ENCODE peak calls at places on chromosomes 11 and 22, in six cellular contexts. A, P, E, M, C and Y are unnamed samples.

GRCh38 chr11:19680824-19681368 is 31.7 kb upstream of the NAV2 start:
- DNase-seq in A (no peak), P (no peak), E (no peak), M (no peak), C (no peak), Y (no peak)

GRCh38 chr22:36852056-36852973 is 8.5 kb upstream of the NCF4 start:
- DNase-seq in A (no peak), P (no peak), E (no peak), M (no peak), C (no peak), Y (no peak)

GRCh38 chr22:45007247-45007945 is 2.4 kb downstream of the PHF21B start:
- DNase-seq in A (no peak), P (no peak), E (no peak), M (peak; percentile 67), C (peak; percentile 70), Y (no peak)

GRCh38 chr11:57501951-57502350 is 13.6 kb downstream of the SLC43A1 start:
- DNase-seq in A (no peak), P (no peak), E (no peak), M (no peak), C (no peak), Y (no peak)

GRCh38 chr11:8354622-8355417 is 91.1 kb upstream of the LMO1 start:
- DNase-seq in A (no peak), P (no peak), E (no peak), M (no peak), C (no peak), Y (peak; percentile 39)

GRCh38 chr11:2928605-2929510 is at the start of gene PHLDA2:
- DNase-seq in A (peak; percentile 76), P (no peak), E (peak; percentile 84), M (no peak), C (peak; percentile 87), Y (peak; percentile 46)

GRCh38 chr11:44424841-44425240 is 114.9 kb upstream of the ALX4 start:
- DNase-seq in A (no peak), P (no peak), E (no peak), M (no peak), C (no peak), Y (no peak)

GRCh38 chr22:41770715-41771452 is 29.6 kb upstream of the CCDC134 start:
- DNase-seq in A (no peak), P (no peak), E (no peak), M (no peak), C (no peak), Y (no peak)

GRCh38 chr11:40293655-40294342 is 1165.7 kb downstream of the LRRC4C start:
- DNase-seq in A (peak; percentile 76), P (peak; percentile 4), E (peak; percentile 45), M (peak; percentile 9), C (peak; percentile 74), Y (no peak)

GRCh38 chr22:49373801-49374226 is 453.9 kb downstream of the BRD1 start:
- DNase-seq in A (peak; percentile 51), P (no peak), E (no peak), M (peak; percentile 2), C (no peak), Y (no peak)

GRCh38 chr11:31325162-31325561 is 44.4 kb downstream of the DCDC1 start:
- DNase-seq in A (no peak), P (peak; percentile 6), E (no peak), M (no peak), C (no peak), Y (no peak)

GRCh38 chr11:118193910-118194566 is 17.6 kb upstream of the SCN2B start:
- DNase-seq in A (no peak), P (no peak), E (no peak), M (no peak), C (no peak), Y (no peak)

GRCh38 chr11:58780578-58780977 is 48.8 kb upstream of the GLYAT start:
- DNase-seq in A (no peak), P (no peak), E (no peak), M (no peak), C (no peak), Y (no peak)

GRCh38 chr22:22210375-22210774 is 34.2 kb upstream of the VPREB1 start:
- DNase-seq in A (no peak), P (no peak), E (no peak), M (no peak), C (no peak), Y (peak; percentile 53)

GRCh38 chr22:37018815-37019308 is 385 bp downstream of the TST start:
- DNase-seq in A (peak; percentile 84), P (peak; percentile 24), E (peak; percentile 91), M (peak; percentile 54), C (peak; percentile 89), Y (no peak)

GRCh38 chr11:33734441-33735165 is 1.6 kb downstream of the CD59 start:
- DNase-seq in A (no peak), P (no peak), E (peak; percentile 43), M (no peak), C (peak; percentile 64), Y (no peak)

GRCh38 chr11:71504526-71504925 is 22.5 kb upstream of the KRTAP5-7 start:
- DNase-seq in A (no peak), P (no peak), E (no peak), M (no peak), C (no peak), Y (no peak)

DNA sequence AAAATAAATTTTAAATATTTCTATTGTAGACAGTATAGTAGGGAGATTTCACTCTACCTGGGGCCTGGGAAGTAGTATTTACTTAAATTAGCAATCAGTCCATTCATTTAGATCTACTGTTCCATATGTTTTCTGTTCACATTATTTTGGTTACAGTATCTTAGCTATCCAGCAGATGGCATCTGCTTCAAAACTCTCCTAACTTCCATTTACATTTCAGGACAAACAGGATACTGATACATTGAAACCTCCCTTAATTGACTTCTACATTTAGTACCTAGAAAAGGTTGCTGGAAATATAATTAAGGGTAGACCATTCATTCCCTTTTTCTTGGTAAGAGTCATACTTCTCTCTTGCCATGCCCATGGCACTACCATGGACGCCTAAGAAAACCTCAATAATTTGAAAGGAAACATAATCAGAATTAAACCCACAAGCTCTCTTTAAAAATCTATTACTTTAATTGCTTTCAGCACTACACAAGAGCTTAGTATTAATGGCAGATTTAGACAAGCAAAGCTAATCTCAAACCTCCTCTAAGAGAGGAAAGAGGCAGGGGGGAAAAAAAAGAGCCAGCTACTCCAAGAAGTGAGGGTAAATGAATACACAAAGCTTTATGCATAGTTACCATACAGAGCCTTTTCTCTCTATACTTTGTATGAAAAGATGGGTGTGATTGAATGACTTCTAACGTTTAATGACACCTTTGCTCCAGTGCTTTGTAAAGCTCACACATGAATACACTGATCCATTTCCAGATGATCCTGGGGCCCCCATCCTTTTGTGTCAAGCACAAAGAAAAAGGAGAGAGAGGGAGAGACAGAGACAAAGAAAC is 131.2 kb upstream of the MTMR2 start:
- DNase-seq in A (no peak), P (no peak), E (no peak), M (no peak), C (no peak), Y (no peak)
- TF ChIP-seq CTCF in A (peak; percentile 63), P (peak; percentile 46), E (peak; percentile 21), M (peak; percentile 86), C (peak; percentile 68), Y (peak; percentile 45)

GRCh38 chr22:29621761-29622526 is 18.5 kb downstream of the NF2 start:
- DNase-seq in A (no peak), P (no peak), E (no peak), M (no peak), C (no peak), Y (no peak)
- H3K4me3 ChIP-seq in A (no peak overlapping the region), P (no peak overlapping the region), E (no peak overlapping the region), M (no peak overlapping the region), C (no peak overlapping the region), Y (no peak overlapping the region)

DNA sequence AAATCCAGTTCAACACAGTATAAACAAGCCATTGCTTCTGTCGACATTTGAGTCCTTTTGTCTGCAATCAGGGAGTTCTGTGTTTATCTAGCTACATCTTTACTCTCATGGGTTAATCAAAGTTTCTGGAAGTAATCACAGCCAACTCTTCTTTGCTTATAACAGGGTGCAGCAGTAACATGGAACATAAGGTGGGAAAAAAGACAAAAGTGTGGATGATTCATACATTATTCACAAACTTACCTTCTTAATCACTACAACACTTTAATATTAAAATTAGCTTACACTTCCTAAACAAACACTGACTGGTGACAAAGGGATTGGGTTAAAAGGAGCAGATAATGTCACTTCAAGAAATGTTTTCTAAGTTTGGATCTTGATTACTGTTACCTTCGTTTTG is 44.7 kb downstream of the SNX19 start:
- DNase-seq in A (no peak), P (no peak), E (no peak), M (no peak), C (no peak), Y (no peak)
- H3K36me3 ChIP-seq in A (peaks cover 37% of the 10 kb centered on the region), P (peaks cover 14% of the 10 kb centered on the region), E (no peaks in the 10 kb centered on the region), M (no peaks in the 10 kb centered on the region), C (peaks cover 52% of the 10 kb centered on the region), Y (peaks cover 14% of the 10 kb centered on the region)

DNA sequence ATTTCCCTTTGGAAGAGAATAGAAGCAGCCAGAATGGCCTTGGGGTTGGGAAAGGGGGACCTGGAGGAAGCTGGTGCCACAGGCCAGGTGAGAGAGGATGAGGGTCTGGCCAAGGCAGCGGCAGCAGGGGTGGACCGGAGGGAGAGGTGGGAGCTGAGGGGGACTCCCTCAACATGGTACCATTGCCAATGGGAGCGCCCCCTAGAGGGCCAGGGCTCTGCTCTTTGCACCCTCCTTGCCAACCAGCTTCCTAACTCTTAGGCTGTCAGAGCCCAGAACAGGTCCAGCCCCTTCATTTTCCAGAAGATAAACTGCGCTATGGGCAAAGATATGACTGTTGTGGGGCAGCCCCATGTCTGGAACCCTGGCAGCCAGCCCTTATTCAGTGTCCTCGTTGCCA is 185.0 kb downstream of the GRIK4 start:
- DNase-seq in A (no peak), P (no peak), E (no peak), M (no peak), C (no peak), Y (no peak)
- TF ChIP-seq CTCF in A (no peak), P (no peak), E (no peak), M (no peak), C (no peak), Y (peak; percentile 48)

GRCh38 chr11:122439911-122440782 is 215.4 kb upstream of the UBASH3B start:
- DNase-seq in A (peak; percentile 69), P (peak; percentile 50), E (no peak), M (no peak), C (no peak), Y (no peak)
- H3K4me3 ChIP-seq in A (peak overlapping the region; percentile 60), P (peak overlapping the region; percentile 64), E (no peak overlapping the region), M (peak overlapping the region; percentile 23), C (peak overlapping the region; percentile 35), Y (no peak overlapping the region)

GRCh38 chr11:35170503-35170902 is 31.5 kb downstream of the CD44 start:
- DNase-seq in A (no peak), P (no peak), E (no peak), M (no peak), C (no peak), Y (no peak)

GRCh38 chr11:35167451-35167954 is 28.5 kb downstream of the CD44 start:
- DNase-seq in A (peak; percentile 78), P (no peak), E (no peak), M (no peak), C (no peak), Y (no peak)

GRCh38 chr11:35171226-35171625 is 32.3 kb downstream of the CD44 start:
- DNase-seq in A (no peak), P (no peak), E (no peak), M (no peak), C (no peak), Y (no peak)

GRCh38 chr11:35168606-35169200 is 29.7 kb downstream of the CD44 start:
- DNase-seq in A (no peak), P (no peak), E (no peak), M (no peak), C (no peak), Y (no peak)

DNA sequence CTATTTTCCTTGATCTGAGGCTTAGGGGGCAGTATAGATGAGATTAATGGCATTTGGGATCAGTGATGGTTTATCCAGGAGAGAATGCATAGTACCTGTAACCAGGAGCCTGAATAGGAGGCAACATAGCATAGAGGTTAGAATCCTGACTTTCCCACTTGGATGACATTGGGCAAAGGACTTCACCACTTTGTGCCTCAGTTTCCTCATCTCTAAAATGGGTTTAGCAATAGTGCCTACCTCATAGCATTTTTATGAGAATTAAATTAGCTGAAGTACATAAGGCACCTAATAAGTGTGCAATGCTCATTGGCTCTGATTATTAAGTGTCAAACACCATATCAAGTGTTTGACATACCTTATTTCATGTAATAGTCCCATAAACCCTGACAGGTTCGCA is 30.8 kb downstream of the CD44 start:
- DNase-seq in A (no peak), P (no peak), E (no peak), M (no peak), C (no peak), Y (no peak)
- H3K36me3 ChIP-seq in A (no peaks in the 10 kb centered on the region), P (no peaks in the 10 kb centered on the region), E (no peaks in the 10 kb centered on the region), M (no peaks in the 10 kb centered on the region), C (no peaks in the 10 kb centered on the region), Y (peaks cover 10% of the 10 kb centered on the region)